ENCODE peak calls at places on chromosomes 1 and 21, in four cellular contexts. T is Right ventricle myocardium superior; X is H4; B is activated CD4-positive, alpha-beta T cell treated with anti-CD3 and anti-CD28 coated beads, Interleukin-2, amount 50 U/mL, for 1 hour. I is an unnamed sample.

GRCh38 chr21:44006656-44007055 is 5.5 kb upstream of the TRAPPC10 start:
- DNase-seq in T (peak; percentile 68), X (no peak), B (no peak), I (no peak)

GRCh38 chr1:245585252-245585959 is 430.6 kb downstream of the KIF26B start:
- DNase-seq in T (no peak), X (peak; percentile 96), B (no peak), I (no peak)

GRCh38 chr1:100277866-100278265 is 11.8 kb downstream of the RTCA start:
- DNase-seq in T (no peak), X (no peak), B (peak; percentile 21), I (peak; percentile 31)

GRCh38 chr1:186050360-186050759 is 316.2 kb downstream of the HMCN1 start:
- DNase-seq in T (no peak), X (no peak), B (no peak), I (no peak)

GRCh38 chr1:6208723-6209660 is 3.1 kb downstream of the RNF207 start:
- DNase-seq in T (peak; percentile 72), X (no peak), B (no peak), I (no peak)

GRCh38 chr1:213821175-213821942 is 166.4 kb upstream of the PROX1 start:
- DNase-seq in T (no peak), X (no peak), B (no peak), I (no peak)

GRCh38 chr1:248857749-248858095 is 1.2 kb downstream of the ZNF692 start:
- DNase-seq in T (no peak), X (no peak), B (no peak), I (no peak)

GRCh38 chr1:28115267-28115666 is 26.9 kb upstream of the EYA3 start:
- DNase-seq in T (no peak), X (no peak), B (no peak), I (peak; percentile 33)

I was measured in central memory CD4-positive, alpha-beta T cell.